ENCODE peak calls at places on chromosomes 11 and 22, in four cellular contexts. S, M, H and B are unnamed samples.

GRCh38 chr11:65182258-65183170 is 786 bp downstream of the CAPN1 start:
- DNase-seq in M (no peak), S (no peak), H (no peak), B (no peak)

GRCh38 chr11:75313457-75314272 is 37.8 kb downstream of the ARRB1 start:
- DNase-seq in M (no peak), S (no peak), H (no peak), B (no peak)

GRCh38 chr11:29957406-29957805 is 59.4 kb downstream of the KCNA4 start:
- DNase-seq in H (no peak), S (no peak), M (no peak), B (no peak)

GRCh38 chr11:30608534-30608933 is 22.4 kb upstream of the MPPED2 start:
- DNase-seq in H (no peak), S (no peak), M (no peak), B (no peak)

GRCh38 chr11:128271401-128271800 is 316.0 kb downstream of the ETS1 start:
- DNase-seq in H (no peak), M (no peak), S (no peak), B (no peak)

GRCh38 chr11:113618360-113618759 is 87.7 kb downstream of the TMPRSS5 start:
- DNase-seq in S (no peak), M (no peak), H (no peak), B (no peak)

GRCh38 chr11:110200241-110200640 is 96.2 kb downstream of the RDX start:
- DNase-seq in S (no peak), M (no peak), H (no peak), B (no peak)

GRCh38 chr11:112241486-112241885 is 15.3 kb downstream of the PTS start:
- DNase-seq in M (no peak), H (no peak), S (no peak), B (no peak)

GRCh38 chr22:38707346-38707745 is 1.6 kb downstream of the GTPBP1 start:
- DNase-seq in S (no peak), M (no peak), H (no peak), B (no peak)

GRCh38 chr11:118090545-118091162 is 3.9 kb upstream of the SMIM35 start:
- DNase-seq in S (no peak), M (no peak), H (no peak), B (no peak)

GRCh38 chr22:45452565-45453449 is 39.3 kb downstream of the RIBC2 start:
- DNase-seq in M (no peak), H (no peak), S (no peak), B (no peak)

GRCh38 chr11:72712168-72712721 is 38.0 kb upstream of the PDE2A start:
- DNase-seq in M (peak; percentile 41), S (no peak), H (no peak), B (no peak)

GRCh38 chr22:37498289-37498909 is 12.2 kb upstream of the MFNG start:
- DNase-seq in H (peak; percentile 55), S (no peak), M (no peak), B (peak; percentile 61)

GRCh38 chr11:134347441-134347840 is 15.7 kb downstream of the GLB1L2 start:
- DNase-seq in H (no peak), S (no peak), M (no peak), B (no peak)

GRCh38 chr11:103067118-103067517 is 24.8 kb downstream of the DCUN1D5 start:
- DNase-seq in H (no peak), M (no peak), S (no peak), B (no peak)

GRCh38 chr11:27040302-27041115 is at the start of gene BBOX1:
- DNase-seq in S (no peak), H (no peak), M (no peak), B (no peak)

GRCh38 chr11:38169286-38169685 is 1571.2 kb upstream of the RAG2 start:
- DNase-seq in M (no peak), H (no peak), S (no peak), B (no peak)

GRCh38 chr11:7892751-7893356 is 38.2 kb downstream of the OR10A6 start:
- DNase-seq in M (no peak), S (no peak), H (no peak), B (no peak)

GRCh38 chr11:134224710-134225662 is 515 bp downstream of the VPS26B start:
- DNase-seq in M (peak; percentile 63), S (peak; percentile 38), H (peak; percentile 61), B (peak; percentile 44)

GRCh38 chr11:1231396-1232327 is 8.8 kb downstream of the MUC5B start:
- DNase-seq in H (no peak), M (no peak), S (no peak), B (no peak)

GRCh38 chr11:103488021-103488420 is 378.8 kb downstream of the DYNC2H1 start:
- DNase-seq in S (no peak), H (no peak), M (no peak), B (no peak)